ENCODE peak calls at places on chromosomes 12 and 14, in six cellular contexts. Q is Peyer's patch, Y is uterus, D is ovary, C is breast epithelium, B is sigmoid colon. L is an unnamed sample.
A peak's percentile ranks its signal among the peaks of the same experiment; 100 is the strongest.

GRCh38 chr12:3145036-3145435 is 67.9 kb downstream of the TSPAN9 start:
- DNase-seq in Q (peak; percentile 15), Y (no peak), D (no peak), C (no peak), B (no peak), L (no peak)

GRCh38 chr12:124835652-124836410 is 27.8 kb downstream of the SCARB1 start:
- DNase-seq in Q (no peak), Y (no peak), D (no peak), C (no peak), B (no peak), L (no peak)

GRCh38 chr12:7642287-7642686 is 23.4 kb downstream of the APOBEC1 start:
- DNase-seq in Q (no peak), Y (no peak), D (no peak), C (no peak), B (no peak), L (no peak)

GRCh38 chr14:69643430-69644200 is 32.2 kb downstream of the SUSD6 start:
- DNase-seq in Q (peak; percentile 80), Y (peak; percentile 43), D (peak; percentile 50), C (peak; percentile 79), B (peak; percentile 79), L (no peak)

GRCh38 chr12:2691340-2692111 is 103.2 kb upstream of the FKBP4 start:
- DNase-seq in Q (peak; percentile 58), Y (no peak), D (no peak), C (peak; percentile 43), B (no peak), L (peak; percentile 57)

GRCh38 chr14:95121911-95122696 is 35.2 kb downstream of the DICER1 start:
- DNase-seq in Q (no peak), Y (no peak), D (no peak), C (no peak), B (no peak), L (no peak)

GRCh38 chr12:89236237-89236636 is 116.1 kb downstream of the DUSP6 start:
- DNase-seq in Q (no peak), Y (no peak), D (no peak), C (no peak), B (no peak), L (no peak)

GRCh38 chr12:119178544-119179334 is at the start of gene HSPB8:
- DNase-seq in Q (peak; percentile 62), Y (peak; percentile 89), D (peak; percentile 83), C (peak; percentile 78), B (peak; percentile 98), L (peak; percentile 97)

GRCh38 chr14:52551696-52552062 is 626 bp downstream of the TXNDC16 start:
- DNase-seq in Q (no peak), Y (no peak), D (no peak), C (no peak), B (no peak), L (no peak)

GRCh38 chr12:12333980-12334709 is 15.9 kb downstream of the MANSC1 start:
- DNase-seq in Q (peak; percentile 65), Y (peak; percentile 56), D (peak; percentile 35), C (no peak), B (no peak), L (no peak)

GRCh38 chr12:79515526-79515935 is 175.2 kb downstream of the PAWR start:
- DNase-seq in Q (no peak), Y (no peak), D (no peak), C (no peak), B (no peak), L (no peak)

GRCh38 chr12:124509300-124509675 is 58.1 kb downstream of the NCOR2 start:
- DNase-seq in Q (no peak), Y (no peak), D (no peak), C (no peak), B (no peak), L (no peak)

GRCh38 chr14:91927800-91928199 is 19.7 kb downstream of the FBLN5 start:
- DNase-seq in Q (no peak), Y (no peak), D (no peak), C (no peak), B (no peak), L (no peak)

GRCh38 chr12:20367731-20368652 is at the start of gene PDE3A:
- DNase-seq in Q (peak; percentile 78), Y (peak; percentile 66), D (peak; percentile 64), C (no peak), B (peak; percentile 90), L (no peak)

GRCh38 chr14:96583605-96584041 is 81.4 kb downstream of the PAPOLA start:
- DNase-seq in Q (no peak), Y (no peak), D (no peak), C (no peak), B (peak; percentile 62), L (no peak)

GRCh38 chr14:32202468-32202865 is 602 bp downstream of the RNU6-8 start:
- DNase-seq in Q (no peak), Y (no peak), D (no peak), C (no peak), B (no peak), L (no peak)

GRCh38 chr14:23183479-23183878 is at the start of gene SLC7A8:
- DNase-seq in Q (peak; percentile 68), Y (peak; percentile 89), D (peak; percentile 87), C (peak; percentile 68), B (peak; percentile 82), L (no peak)

GRCh38 chr12:62622177-62622576 is 155.6 kb downstream of the MON2 start:
- DNase-seq in Q (no peak), Y (no peak), D (no peak), C (no peak), B (no peak), L (no peak)

GRCh38 chr14:50560929-50561280 is 960 bp downstream of the ATL1 start:
- DNase-seq in Q (peak; percentile 70), Y (peak; percentile 84), D (peak; percentile 82), C (peak; percentile 81), B (peak; percentile 94), L (peak; percentile 93)

GRCh38 chr12:71955946-71956345 is 17.3 kb downstream of the TPH2 start:
- DNase-seq in Q (no peak), Y (no peak), D (no peak), C (no peak), B (no peak), L (no peak)

GRCh38 chr12:9127484-9127883 is 11.8 kb upstream of the A2M start:
- DNase-seq in Q (no peak), Y (no peak), D (no peak), C (no peak), B (no peak), L (no peak)

GRCh38 chr12:97308576-97309198 is 153.9 kb upstream of the RMST start:
- DNase-seq in Q (no peak), Y (no peak), D (no peak), C (no peak), B (no peak), L (no peak)

GRCh38 chr14:44846232-44846824 is 115.4 kb downstream of the KLHL28 start:
- DNase-seq in Q (no peak), Y (no peak), D (no peak), C (no peak), B (no peak), L (no peak)

GRCh38 chr12:12901158-12901791 is 9.9 kb downstream of the GPRC5A start:
- DNase-seq in Q (no peak), Y (peak; percentile 73), D (peak; percentile 61), C (no peak), B (peak; percentile 85), L (no peak)

GRCh38 chr14:72758420-72758819 is 135.5 kb downstream of the DPF3 start:
- DNase-seq in Q (no peak), Y (no peak), D (no peak), C (no peak), B (no peak), L (no peak)

GRCh38 chr12:121432740-121433476 is 33.0 kb downstream of the RNF34 start:
- DNase-seq in Q (no peak), Y (no peak), D (no peak), C (no peak), B (no peak), L (no peak)

GRCh38 chr12:46663297-46663696 is 162.5 kb downstream of the SLC38A4 start:
- DNase-seq in Q (no peak), Y (no peak), D (no peak), C (no peak), B (no peak), L (no peak)

GRCh38 chr12:131327521-131328488 is 374.1 kb downstream of the ADGRD1 start:
- DNase-seq in Q (no peak), Y (no peak), D (no peak), C (no peak), B (no peak), L (peak; percentile 80)

DNA sequence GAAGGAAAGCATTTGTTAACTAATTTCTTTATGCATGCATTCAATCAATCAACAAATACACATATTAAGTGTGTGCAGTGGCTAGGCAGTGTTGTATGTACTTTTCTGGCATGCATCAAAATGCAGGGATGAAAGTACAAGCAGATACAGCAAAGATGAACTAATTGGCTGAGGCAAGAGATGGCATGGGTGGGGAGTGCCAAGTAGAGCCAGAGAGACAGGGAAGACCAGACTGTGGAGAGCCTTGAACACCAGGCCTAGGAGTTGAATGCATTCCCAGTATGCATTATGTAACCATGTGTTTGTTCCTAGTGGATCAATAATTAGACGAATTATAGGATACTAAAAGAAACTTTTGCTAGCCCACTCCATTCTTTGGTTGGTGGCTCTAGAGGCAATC is 17.3 kb upstream of the LMNTD1 start:
- DNase-seq in Q (no peak), Y (no peak), D (no peak), C (no peak), B (no peak), L (no peak)
- H3K9me3 ChIP-seq in Q (no peaks in the 10 kb centered on the region), Y (no peaks in the 10 kb centered on the region), D (no peaks in the 10 kb centered on the region), C (peaks cover 4% of the 10 kb centered on the region), B (no peaks in the 10 kb centered on the region), L (peaks cover 6% of the 10 kb centered on the region)

DNA sequence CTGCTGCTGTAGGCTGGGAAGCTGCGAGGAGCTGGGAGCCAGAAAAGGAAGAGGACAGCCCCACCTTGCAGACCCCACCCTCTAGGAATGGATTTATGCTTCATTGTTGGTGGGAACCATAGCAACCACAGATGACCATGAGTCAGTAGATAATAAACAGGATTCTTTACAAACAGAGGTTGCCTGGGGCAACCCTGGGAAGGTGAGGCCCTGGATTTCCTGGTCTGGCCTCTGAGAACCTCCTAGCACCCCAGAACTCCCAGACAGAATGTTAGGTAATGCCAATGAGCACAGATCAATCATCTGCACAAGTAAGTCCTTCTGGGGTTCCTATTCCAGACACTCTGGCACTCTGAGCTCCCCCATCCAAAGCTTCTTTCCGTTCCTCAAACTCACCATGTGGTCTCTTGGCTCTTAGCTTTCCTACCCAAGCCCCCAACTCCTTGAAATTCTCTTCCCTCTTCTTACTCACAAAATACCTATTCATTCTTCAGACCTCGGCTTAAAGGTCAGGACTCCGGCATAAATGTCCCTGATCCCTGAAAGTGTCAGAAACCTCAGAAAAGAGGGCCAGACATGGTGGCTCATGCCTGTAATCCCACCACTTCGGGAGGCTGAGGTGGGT is 15.2 kb upstream of the PLEKHG6 start:
- DNase-seq in Q (peak; percentile 82), Y (no peak), D (no peak), C (peak; percentile 75), B (peak; percentile 51), L (no peak)
- TF ChIP-seq POLR2A in Q (peak; percentile 67), Y (no peak), D (no peak), C (no peak), B (no peak), L (no peak)

GRCh38 chr12:120367252-120367923 is 1.6 kb downstream of the MSI1 start:
- DNase-seq in Q (no peak), Y (no peak), D (no peak), C (no peak), B (no peak), L (no peak)
- TF ChIP-seq CTCF in Q (peak; percentile 37), Y (no peak), D (no peak), C (no peak), B (no peak), L (no peak)

GRCh38 chr12:23141335-23141734 is 516.4 kb downstream of the ETNK1 start:
- DNase-seq in Q (no peak), Y (no peak), D (no peak), C (no peak), B (no peak), L (no peak)

GRCh38 chr12:23139026-23139425 is 514.1 kb downstream of the ETNK1 start:
- DNase-seq in Q (no peak), Y (no peak), D (no peak), C (no peak), B (no peak), L (no peak)

GRCh38 chr12:23140710-23141109 is 515.7 kb downstream of the ETNK1 start:
- DNase-seq in Q (no peak), Y (no peak), D (no peak), C (no peak), B (no peak), L (no peak)
- H3K9me3 ChIP-seq in Q (no peaks in the 10 kb centered on the region), Y (no peaks in the 10 kb centered on the region), D (no peaks in the 10 kb centered on the region), C (no peaks in the 10 kb centered on the region), B (no peaks in the 10 kb centered on the region), L (peaks cover under 1% of the 10 kb centered on the region)